ENCODE peak calls at places on chromosomes 6 and 20, in ten cellular contexts. I, Y, W, C, J, B, G, E, Z and K are unnamed samples.
A peak's percentile ranks its signal among the peaks of the same experiment; 100 is the strongest.

GRCh38 chr6:71393471-71393870 is 104.9 kb downstream of the OGFRL1 start:
- DNase-seq in Y (no peak), B (no peak), G (no peak), J (peak; percentile 29), W (no peak), C (peak; percentile 67), I (no peak), E (no peak), Z (no peak), K (no peak)

GRCh38 chr20:46698788-46699187 is 9.5 kb upstream of the TP53RK start:
- DNase-seq in J (no peak), G (no peak), C (peak; percentile 22), Z (no peak), W (no peak), Y (no peak), E (no peak), B (no peak), I (no peak), K (no peak)

GRCh38 chr6:99185525-99185924 is 163.9 kb downstream of the FAXC start:
- DNase-seq in G (no peak), E (no peak), C (no peak), B (no peak), I (no peak), Z (no peak), Y (no peak), J (no peak), W (no peak), K (no peak)

GRCh38 chr6:5416250-5416649 is 154.9 kb downstream of the FARS2 start:
- DNase-seq in G (no peak), W (no peak), Y (no peak), J (no peak), Z (no peak), I (no peak), C (no peak), B (no peak), E (no peak), K (no peak)

GRCh38 chr6:37143585-37143984 is 26.4 kb upstream of the PIM1 start:
- DNase-seq in I (no peak), Y (no peak), G (no peak), E (no peak), W (no peak), Z (no peak), C (no peak), J (no peak), B (no peak), K (no peak)

GRCh38 chr20:50267041-50267865 is 76.6 kb downstream of the CEBPB start:
- DNase-seq in Z (no peak), I (peak; percentile 89), W (peak; percentile 93), C (peak; percentile 67), G (peak; percentile 93), E (no peak), B (peak; percentile 84), J (no peak), Y (peak; percentile 77), K (no peak)

GRCh38 chr20:3660262-3661059 is 2.7 kb downstream of the GFRA4 start:
- DNase-seq in C (no peak), B (no peak), Y (peak; percentile 42), I (no peak), G (no peak), J (no peak), Z (no peak), W (no peak), E (no peak), K (no peak)

GRCh38 chr6:144148891-144149290 is 1.4 kb upstream of the STX11 start:
- DNase-seq in G (no peak), W (no peak), E (no peak), B (no peak), I (no peak), J (peak; percentile 10), Y (no peak), Z (no peak), C (peak; percentile 53), K (no peak)

GRCh38 chr20:5658897-5659296 is 91.3 kb upstream of the SHLD1 start:
- DNase-seq in W (peak; percentile 40), Z (peak; percentile 67), B (peak; percentile 74), E (peak; percentile 9), I (peak; percentile 51), C (peak; percentile 96), Y (peak; percentile 69), J (peak; percentile 80), G (no peak), K (peak; percentile 81)

GRCh38 chr20:16747291-16747811 is 807 bp upstream of the OTOR start:
- DNase-seq in E (no peak), J (no peak), Y (no peak), C (no peak), B (peak; percentile 37), W (no peak), Z (no peak), G (no peak), I (no peak), K (no peak)

GRCh38 chr20:36861875-36862801 is 13.8 kb upstream of the TLDC2 start:
- DNase-seq in Y (peak; percentile 90), C (peak; percentile 90), W (peak; percentile 82), J (peak; percentile 75), G (peak; percentile 80), Z (peak; percentile 90), B (peak; percentile 75), E (peak; percentile 75), I (peak; percentile 96), K (peak; percentile 92)

GRCh38 chr6:18276610-18277009 is 12.3 kb upstream of the DEK start:
- DNase-seq in C (no peak), J (no peak), Z (no peak), E (no peak), I (no peak), B (no peak), W (no peak), Y (no peak), G (no peak), K (no peak)

GRCh38 chr20:61057313-61058171 is 194.5 kb upstream of the CDH4 start:
- DNase-seq in Y (no peak), Z (no peak), I (no peak), G (no peak), E (no peak), W (no peak), J (no peak), B (no peak), C (no peak), K (peak; percentile 62)

GRCh38 chr6:41734666-41735426 is 562 bp downstream of the TFEB start:
- DNase-seq in C (peak; percentile 75), Y (peak; percentile 89), Z (peak; percentile 84), I (peak; percentile 76), G (peak; percentile 75), B (peak; percentile 86), W (peak; percentile 85), J (peak; percentile 87), E (peak; percentile 78), K (peak; percentile 85)

GRCh38 chr6:106005013-106005412 is 81.1 kb upstream of the PRDM1 start:
- DNase-seq in Z (no peak), I (no peak), B (no peak), E (no peak), G (no peak), C (no peak), Y (no peak), J (no peak), W (no peak), K (no peak)

GRCh38 chr6:125203395-125203794 is 49.8 kb downstream of the TPD52L1 start:
- DNase-seq in J (no peak), E (no peak), Z (no peak), W (no peak), C (peak; percentile 41), I (no peak), B (no peak), G (peak; percentile 13), Y (no peak), K (no peak)

GRCh38 chr20:2814587-2815051 is at the start of gene C20orf141:
- DNase-seq in J (peak; percentile 97), E (peak; percentile 19), W (no peak), C (peak; percentile 100), Y (peak; percentile 82), B (no peak), G (peak; percentile 89), I (no peak), Z (peak; percentile 63), K (peak; percentile 73)

GRCh38 chr6:87907521-87907920 is 140.1 kb upstream of the SPACA1 start:
- DNase-seq in Y (no peak), Z (no peak), E (no peak), I (no peak), C (peak; percentile 78), J (peak; percentile 89), W (no peak), G (no peak), B (no peak), K (no peak)

DNA sequence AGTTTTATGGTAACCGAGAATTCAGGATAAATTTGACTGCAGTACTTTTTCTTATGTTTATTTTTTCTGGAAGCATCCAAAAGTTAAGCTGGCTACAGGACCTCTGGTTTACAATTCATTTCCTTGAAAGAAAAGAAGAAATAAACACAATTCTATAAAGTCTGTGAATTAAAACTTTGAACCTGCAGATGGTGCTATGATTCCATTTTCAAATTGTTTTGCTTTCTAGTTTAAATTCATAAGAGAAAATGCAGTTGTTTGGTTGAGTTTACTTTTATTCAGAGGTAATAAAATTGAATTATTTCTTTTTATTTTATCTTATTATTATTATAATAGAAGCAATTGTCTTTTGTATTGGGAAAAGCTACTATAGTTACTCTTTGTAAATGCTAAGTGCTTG is 1.8 kb upstream of the VIP start:
- DNase-seq in J (peak; percentile 21), Y (no peak), G (no peak), W (no peak), B (no peak), C (peak; percentile 53), I (no peak), E (no peak), Z (no peak), K (no peak)
- TF ChIP-seq CTCF in J (no peak), Y (peak; percentile 17), G (peak; percentile 41), W (no peak), B (no peak), C (no peak), I (no peak), E (no peak), Z (no peak), K (no peak)

GRCh38 chr6:66731310-66731709 is 1024.3 kb upstream of the EYS start:
- DNase-seq in B (no peak), W (no peak), I (no peak), G (no peak), J (peak; percentile 7), C (no peak), E (no peak), Y (no peak), Z (no peak), K (no peak)
- H3K4me3 ChIP-seq in B (no peak overlapping the region), W (no peak overlapping the region), I (no peak overlapping the region), G (no peak overlapping the region), J (no peak overlapping the region), C (no peak overlapping the region), E (no peak overlapping the region), Y (no peak overlapping the region), Z (no peak overlapping the region), K (no peak overlapping the region)

DNA sequence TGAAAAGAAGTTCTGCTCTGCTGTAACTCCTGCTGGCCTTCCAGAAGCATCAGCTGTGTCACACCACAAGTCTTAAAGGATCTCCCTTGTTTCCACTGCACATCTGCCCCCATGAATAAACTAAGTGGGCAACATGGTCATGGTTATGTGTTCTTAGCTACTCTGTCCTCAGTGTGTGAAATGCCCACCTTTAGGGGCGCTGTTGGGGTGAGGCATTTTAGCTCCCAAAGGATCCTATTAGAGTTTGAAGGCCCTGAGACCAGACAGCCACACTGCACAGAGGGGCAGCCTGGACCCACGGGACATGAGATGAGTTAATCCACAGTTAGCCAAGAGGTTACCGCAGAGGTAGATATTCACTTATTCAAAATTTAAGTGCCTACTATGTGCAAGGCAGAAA is 294.3 kb upstream of the QKI start:
- DNase-seq in E (no peak), B (no peak), C (no peak), G (no peak), J (no peak), Z (no peak), Y (no peak), W (no peak), I (no peak), K (no peak)
- TF ChIP-seq CTCF in E (no peak), B (no peak), C (no peak), G (no peak), J (no peak), Z (no peak), Y (no peak), W (no peak), I (no peak), K (no peak)

GRCh38 chr20:24470031-24470781 is 777 bp downstream of the SYNDIG1 start:
- DNase-seq in J (peak; percentile 39), G (no peak), W (no peak), C (peak; percentile 6), E (no peak), I (no peak), Z (no peak), Y (no peak), B (no peak), K (no peak)
- H3K4me3 ChIP-seq in J (peak overlapping the region; percentile 58), G (no peak overlapping the region), W (peak overlapping the region; percentile 13), C (peak overlapping the region; percentile 15), E (no peak overlapping the region), I (peak overlapping the region; percentile 49), Z (peak overlapping the region; percentile 47), Y (peak overlapping the region; percentile 51), B (peak overlapping the region; percentile 21), K (peak overlapping the region; percentile 75)